ENCODE peak calls at places on chromosome 11, in nine cellular contexts. Y is activated CD4-positive, alpha-beta T cell treated with anti-CD3 and anti-CD28 coated beads, Interleukin-2, amount 10 ng/mL, durations not matched to agents 7 days and 5 days; C is NCI-H1092; J is CD8-positive, alpha-beta memory T cell; Z is GM04504; P is NCI-H460; K is activated T-cell treated with anti-CD3 and anti-CD28 coated beads, Interleukin-2, amount 50 U/mL, for 72 hours; N is AG09309; X is stimulated activated CD4-positive, alpha-beta T cell treated with anti-CD3 and anti-CD28 coated beads, TNF-alpha, amount 100 ng/mL, for 48 hours. O is an unnamed sample.
A peak's percentile ranks its signal among the peaks of the same experiment; 100 is the strongest.

GRCh38 chr11:12108875-12109453 is 1.4 kb upstream of the MICAL2 start:
- DNase-seq in Y (no peak), C (no peak), J (no peak), Z (no peak), P (no peak), K (no peak), N (no peak), X (no peak), O (no peak)

GRCh38 chr11:45147017-45147728 is 734 bp downstream of the PRDM11 start:
- DNase-seq in Y (peak; percentile 93), C (peak; percentile 93), J (peak; percentile 92), Z (peak; percentile 93), P (peak; percentile 88), K (peak; percentile 95), N (peak; percentile 81), X (peak; percentile 88), O (peak; percentile 90)

GRCh38 chr11:75762885-75763284 is 5.7 kb upstream of the DGAT2 start:
- DNase-seq in Y (no peak), C (no peak), J (no peak), Z (no peak), P (no peak), K (no peak), N (peak; percentile 32), X (no peak), O (no peak)

GRCh38 chr11:119529936-119530335 is 107.0 kb upstream of the THY1 start:
- DNase-seq in Y (no peak), C (no peak), J (no peak), Z (no peak), P (no peak), K (no peak), N (no peak), X (no peak), O (no peak)

GRCh38 chr11:11220786-11221185 is 132.3 kb downstream of the CSNK2A3 start:
- DNase-seq in Y (no peak), C (no peak), J (no peak), Z (no peak), P (no peak), K (no peak), N (no peak), X (no peak), O (no peak)

GRCh38 chr11:114746013-114746412 is 67.7 kb downstream of the NXPE2 start:
- DNase-seq in Y (no peak), C (no peak), J (no peak), Z (no peak), P (no peak), K (no peak), N (no peak), X (no peak), O (no peak)

GRCh38 chr11:31824791-31825452 is 13.8 kb upstream of the PAX6 start:
- DNase-seq in Y (no peak), C (no peak), J (no peak), Z (no peak), P (no peak), K (no peak), N (no peak), X (no peak), O (no peak)

GRCh38 chr11:119029069-119029339 is 1.7 kb downstream of the SLC37A4 start:
- DNase-seq in Y (no peak), C (no peak), J (no peak), Z (no peak), P (no peak), K (no peak), N (no peak), X (no peak), O (no peak)

GRCh38 chr11:8092587-8093424 is 11.8 kb downstream of the TUB start:
- DNase-seq in Y (peak; percentile 47), C (peak; percentile 40), J (no peak), Z (no peak), P (peak; percentile 60), K (peak; percentile 52), N (no peak), X (peak; percentile 35), O (no peak)

GRCh38 chr11:69130586-69131566 is 24.9 kb upstream of the SMIM38 start:
- DNase-seq in Y (no peak), C (no peak), J (no peak), Z (no peak), P (no peak), K (no peak), N (no peak), X (no peak), O (no peak)

GRCh38 chr11:78193806-78194205 is 5.1 kb downstream of the USP35 start:
- DNase-seq in Y (no peak), C (no peak), J (no peak), Z (no peak), P (no peak), K (no peak), N (no peak), X (no peak), O (no peak)

GRCh38 chr11:68506908-68507307 is 46.4 kb downstream of the PPP6R3 start:
- DNase-seq in Y (no peak), C (peak; percentile 34), J (no peak), Z (no peak), P (no peak), K (no peak), N (no peak), X (no peak), O (no peak)

GRCh38 chr11:92662580-92662979 is 306.9 kb upstream of the MTNR1B start:
- DNase-seq in Y (no peak), C (no peak), J (no peak), Z (no peak), P (no peak), K (no peak), N (no peak), X (no peak), O (no peak)

GRCh38 chr11:250740-251299 is 14.0 kb downstream of the PSMD13 start:
- DNase-seq in Y (peak; percentile 89), C (no peak), J (peak; percentile 83), Z (no peak), P (peak; percentile 28), K (peak; percentile 76), N (no peak), X (peak; percentile 59), O (peak; percentile 70)

GRCh38 chr11:64887757-64888405 is 9.5 kb upstream of the EHD1 start:
- DNase-seq in Y (peak; percentile 84), C (peak; percentile 54), J (peak; percentile 84), Z (no peak), P (peak; percentile 46), K (peak; percentile 86), N (no peak), X (peak; percentile 74), O (peak; percentile 93)

GRCh38 chr11:125380756-125381445 is 115.2 kb downstream of the FEZ1 start:
- DNase-seq in Y (no peak), C (no peak), J (no peak), Z (no peak), P (no peak), K (no peak), N (no peak), X (no peak), O (no peak)

GRCh38 chr11:100930185-100930778 is 199.3 kb downstream of the PGR start:
- DNase-seq in Y (no peak), C (peak; percentile 33), J (peak; percentile 10), Z (no peak), P (peak; percentile 45), K (no peak), N (peak; percentile 56), X (no peak), O (peak; percentile 7)

GRCh38 chr11:134625631-134626030 is 213.6 kb upstream of the B3GAT1 start:
- DNase-seq in Y (no peak), C (no peak), J (no peak), Z (no peak), P (no peak), K (no peak), N (no peak), X (no peak), O (no peak)

GRCh38 chr11:44252999-44253602 is 56.8 kb downstream of the ALX4 start:
- DNase-seq in Y (no peak), C (no peak), J (no peak), Z (no peak), P (no peak), K (no peak), N (no peak), X (no peak), O (no peak)

GRCh38 chr11:75338516-75339218 is 12.8 kb downstream of the ARRB1 start:
- DNase-seq in Y (no peak), C (no peak), J (no peak), Z (no peak), P (no peak), K (peak; percentile 33), N (no peak), X (no peak), O (no peak)

GRCh38 chr11:86799680-86800075 is 664 bp upstream of the PRSS23 start:
- DNase-seq in Y (no peak), C (no peak), J (no peak), Z (no peak), P (peak; percentile 51), K (no peak), N (no peak), X (no peak), O (no peak)

GRCh38 chr11:19466314-19466713 is 225.6 kb upstream of the E2F8 start:
- DNase-seq in Y (no peak), C (peak; percentile 35), J (no peak), Z (no peak), P (no peak), K (no peak), N (no peak), X (no peak), O (no peak)

GRCh38 chr11:579830-580601 is 3.7 kb downstream of the PHRF1 start:
- DNase-seq in Y (no peak), C (no peak), J (no peak), Z (no peak), P (no peak), K (no peak), N (no peak), X (no peak), O (no peak)

GRCh38 chr11:60786811-60787567 is 1.9 kb downstream of the MS4A10 start:
- DNase-seq in Y (no peak), C (no peak), J (no peak), Z (peak; percentile 43), P (no peak), K (no peak), N (no peak), X (no peak), O (no peak)

GRCh38 chr11:2800655-2801531 is 84.7 kb downstream of the CDKN1C start:
- DNase-seq in Y (no peak), C (no peak), J (no peak), Z (no peak), P (no peak), K (no peak), N (no peak), X (no peak), O (no peak)

GRCh38 chr11:75524576-75525432 is 937 bp downstream of the GDPD5 start:
- DNase-seq in Y (peak; percentile 44), C (no peak), J (peak; percentile 37), Z (no peak), P (no peak), K (peak; percentile 47), N (no peak), X (no peak), O (peak; percentile 34)

GRCh38 chr11:70381872-70382842 is 16.2 kb upstream of the CTTN start:
- DNase-seq in Y (no peak), C (no peak), J (no peak), Z (no peak), P (no peak), K (no peak), N (peak; percentile 54), X (no peak), O (no peak)

GRCh38 chr11:119101759-119102423 is at the start of gene DPAGT1:
- DNase-seq in Y (peak; percentile 91), C (peak; percentile 96), J (peak; percentile 88), Z (peak; percentile 92), P (peak; percentile 96), K (peak; percentile 90), N (peak; percentile 82), X (peak; percentile 81), O (peak; percentile 73)

GRCh38 chr11:68002943-68003845 is 703 bp downstream of the UNC93B1 start:
- DNase-seq in Y (peak; percentile 61), C (no peak), J (peak; percentile 71), Z (no peak), P (no peak), K (peak; percentile 61), N (no peak), X (no peak), O (peak; percentile 63)

GRCh38 chr11:62501432-62501891 is 45.1 kb downstream of the AHNAK start:
- DNase-seq in Y (no peak), C (peak; percentile 30), J (no peak), Z (peak; percentile 54), P (no peak), K (no peak), N (no peak), X (no peak), O (no peak)

GRCh38 chr11:77052531-77052930 is 14.2 kb upstream of the CAPN5 start:
- DNase-seq in Y (no peak), C (no peak), J (no peak), Z (no peak), P (no peak), K (no peak), N (no peak), X (no peak), O (no peak)